ENCODE peak calls at places on chromosomes 16 and 17, in seven cellular contexts. One of them, this sample, is unnamed.

GRCh38 chr16:88826070-88826840 is 14.5 kb upstream of the APRT start:
- DNase-seq in left lung: no peak
- DNase-seq in astrocyte of the spinal cord: no peak
- DNase-seq in progenitor cell of endocrine pancreas: no peak
- DNase-seq in uterus: no peak
- DNase-seq in activated CD4-positive, alpha-beta T cell treated with anti-CD3 and anti-CD28 coated beads, Interleukin-2, amount 50 U/mL, for 24 hours: no peak
- DNase-seq in LHCN-M2: no peak
- DNase-seq in this sample: no peak

GRCh38 chr17:38609280-38610031 is 3.7 kb upstream of the SRCIN1 start:
- DNase-seq in astrocyte of the spinal cord: no peak
- DNase-seq in uterus: no peak
- DNase-seq in LHCN-M2: no peak
- DNase-seq in progenitor cell of endocrine pancreas: no peak
- DNase-seq in left lung: peak
- DNase-seq in activated CD4-positive, alpha-beta T cell treated with anti-CD3 and anti-CD28 coated beads, Interleukin-2, amount 50 U/mL, for 24 hours: no peak
- DNase-seq in this sample: no peak

GRCh38 chr16:11215935-11216556 is 40.0 kb downstream of the SOCS1 start:
- DNase-seq in progenitor cell of endocrine pancreas: no peak
- DNase-seq in uterus: no peak
- DNase-seq in left lung: no peak
- DNase-seq in LHCN-M2: peak
- DNase-seq in activated CD4-positive, alpha-beta T cell treated with anti-CD3 and anti-CD28 coated beads, Interleukin-2, amount 50 U/mL, for 24 hours: no peak
- DNase-seq in astrocyte of the spinal cord: no peak
- DNase-seq in this sample: no peak

GRCh38 chr17:15237106-15237425 is 28.1 kb downstream of the PMP22 start:
- DNase-seq in uterus: no peak
- DNase-seq in LHCN-M2: no peak
- DNase-seq in astrocyte of the spinal cord: no peak
- DNase-seq in progenitor cell of endocrine pancreas: no peak
- DNase-seq in left lung: no peak
- DNase-seq in activated CD4-positive, alpha-beta T cell treated with anti-CD3 and anti-CD28 coated beads, Interleukin-2, amount 50 U/mL, for 24 hours: no peak
- DNase-seq in this sample: no peak

GRCh38 chr17:45430738-45431530 is 1.7 kb downstream of the ARHGAP27 start:
- DNase-seq in progenitor cell of endocrine pancreas: peak
- DNase-seq in LHCN-M2: no peak
- DNase-seq in uterus: no peak
- DNase-seq in activated CD4-positive, alpha-beta T cell treated with anti-CD3 and anti-CD28 coated beads, Interleukin-2, amount 50 U/mL, for 24 hours: no peak
- DNase-seq in left lung: peak
- DNase-seq in astrocyte of the spinal cord: no peak
- DNase-seq in this sample: no peak

GRCh38 chr17:62933986-62934385 is 32.0 kb upstream of the TANC2 start:
- DNase-seq in activated CD4-positive, alpha-beta T cell treated with anti-CD3 and anti-CD28 coated beads, Interleukin-2, amount 50 U/mL, for 24 hours: no peak
- DNase-seq in left lung: no peak
- DNase-seq in progenitor cell of endocrine pancreas: no peak
- DNase-seq in LHCN-M2: no peak
- DNase-seq in astrocyte of the spinal cord: no peak
- DNase-seq in uterus: no peak
- DNase-seq in this sample: no peak

GRCh38 chr16:75029854-75030253 is 31.0 kb downstream of the ZNRF1 start:
- DNase-seq in uterus: no peak
- DNase-seq in LHCN-M2: peak
- DNase-seq in astrocyte of the spinal cord: peak
- DNase-seq in activated CD4-positive, alpha-beta T cell treated with anti-CD3 and anti-CD28 coated beads, Interleukin-2, amount 50 U/mL, for 24 hours: no peak
- DNase-seq in progenitor cell of endocrine pancreas: no peak
- DNase-seq in left lung: no peak
- DNase-seq in this sample: no peak

GRCh38 chr16:72149676-72150464 is 22.1 kb downstream of the PMFBP1 start:
- DNase-seq in activated CD4-positive, alpha-beta T cell treated with anti-CD3 and anti-CD28 coated beads, Interleukin-2, amount 50 U/mL, for 24 hours: no peak
- DNase-seq in astrocyte of the spinal cord: no peak
- DNase-seq in progenitor cell of endocrine pancreas: no peak
- DNase-seq in uterus: no peak
- DNase-seq in left lung: no peak
- DNase-seq in LHCN-M2: no peak
- DNase-seq in this sample: no peak

GRCh38 chr17:40535924-40536717 is 29.2 kb downstream of the CCR7 start:
- DNase-seq in astrocyte of the spinal cord: no peak
- DNase-seq in uterus: peak
- DNase-seq in progenitor cell of endocrine pancreas: no peak
- DNase-seq in LHCN-M2: no peak
- DNase-seq in activated CD4-positive, alpha-beta T cell treated with anti-CD3 and anti-CD28 coated beads, Interleukin-2, amount 50 U/mL, for 24 hours: no peak
- DNase-seq in left lung: no peak
- DNase-seq in this sample: no peak

GRCh38 chr17:32822996-32823395 is 53.9 kb downstream of the MYO1D start:
- DNase-seq in LHCN-M2: no peak
- DNase-seq in activated CD4-positive, alpha-beta T cell treated with anti-CD3 and anti-CD28 coated beads, Interleukin-2, amount 50 U/mL, for 24 hours: no peak
- DNase-seq in progenitor cell of endocrine pancreas: no peak
- DNase-seq in astrocyte of the spinal cord: peak
- DNase-seq in left lung: no peak
- DNase-seq in uterus: no peak
- DNase-seq in this sample: no peak

GRCh38 chr17:50035421-50035879 is 20.5 kb upstream of the ITGA3 start:
- DNase-seq in uterus: no peak
- DNase-seq in activated CD4-positive, alpha-beta T cell treated with anti-CD3 and anti-CD28 coated beads, Interleukin-2, amount 50 U/mL, for 24 hours: no peak
- DNase-seq in LHCN-M2: peak
- DNase-seq in astrocyte of the spinal cord: no peak
- DNase-seq in left lung: no peak
- DNase-seq in progenitor cell of endocrine pancreas: no peak
- DNase-seq in this sample: no peak

GRCh38 chr16:19110537-19111391 is 3.0 kb upstream of the ITPRIPL2 start:
- DNase-seq in LHCN-M2: no peak
- DNase-seq in left lung: no peak
- DNase-seq in uterus: no peak
- DNase-seq in progenitor cell of endocrine pancreas: no peak
- DNase-seq in astrocyte of the spinal cord: no peak
- DNase-seq in activated CD4-positive, alpha-beta T cell treated with anti-CD3 and anti-CD28 coated beads, Interleukin-2, amount 50 U/mL, for 24 hours: no peak
- DNase-seq in this sample: no peak

GRCh38 chr17:82216301-82217119 is 3.9 kb upstream of the CCDC57 start:
- DNase-seq in LHCN-M2: peak
- DNase-seq in uterus: peak
- DNase-seq in left lung: peak
- DNase-seq in astrocyte of the spinal cord: peak
- DNase-seq in activated CD4-positive, alpha-beta T cell treated with anti-CD3 and anti-CD28 coated beads, Interleukin-2, amount 50 U/mL, for 24 hours: no peak
- DNase-seq in progenitor cell of endocrine pancreas: no peak
- DNase-seq in this sample: no peak

GRCh38 chr16:50932348-50932916 is 190.5 kb downstream of the CYLD start:
- DNase-seq in astrocyte of the spinal cord: no peak
- DNase-seq in activated CD4-positive, alpha-beta T cell treated with anti-CD3 and anti-CD28 coated beads, Interleukin-2, amount 50 U/mL, for 24 hours: no peak
- DNase-seq in progenitor cell of endocrine pancreas: no peak
- DNase-seq in left lung: no peak
- DNase-seq in LHCN-M2: no peak
- DNase-seq in uterus: no peak
- DNase-seq in this sample: no peak

GRCh38 chr16:70680495-70681381 is 5.1 kb downstream of the MTSS2 start:
- DNase-seq in astrocyte of the spinal cord: no peak
- DNase-seq in left lung: peak
- DNase-seq in LHCN-M2: no peak
- DNase-seq in uterus: peak
- DNase-seq in progenitor cell of endocrine pancreas: no peak
- DNase-seq in activated CD4-positive, alpha-beta T cell treated with anti-CD3 and anti-CD28 coated beads, Interleukin-2, amount 50 U/mL, for 24 hours: no peak
- DNase-seq in this sample: no peak

GRCh38 chr17:68143425-68143824 is 104.4 kb upstream of the AMZ2 start:
- DNase-seq in astrocyte of the spinal cord: no peak
- DNase-seq in progenitor cell of endocrine pancreas: no peak
- DNase-seq in activated CD4-positive, alpha-beta T cell treated with anti-CD3 and anti-CD28 coated beads, Interleukin-2, amount 50 U/mL, for 24 hours: no peak
- DNase-seq in LHCN-M2: no peak
- DNase-seq in left lung: no peak
- DNase-seq in uterus: no peak
- DNase-seq in this sample: no peak

GRCh38 chr17:45293413-45294211 is 23.2 kb downstream of the MAP3K14 start:
- DNase-seq in LHCN-M2: peak
- DNase-seq in uterus: peak
- DNase-seq in progenitor cell of endocrine pancreas: no peak
- DNase-seq in astrocyte of the spinal cord: peak
- DNase-seq in activated CD4-positive, alpha-beta T cell treated with anti-CD3 and anti-CD28 coated beads, Interleukin-2, amount 50 U/mL, for 24 hours: no peak
- DNase-seq in left lung: peak
- DNase-seq in this sample: no peak

GRCh38 chr17:21194688-21195087 is 19.3 kb downstream of the TMEM11 start:
- DNase-seq in uterus: peak
- DNase-seq in activated CD4-positive, alpha-beta T cell treated with anti-CD3 and anti-CD28 coated beads, Interleukin-2, amount 50 U/mL, for 24 hours: no peak
- DNase-seq in progenitor cell of endocrine pancreas: no peak
- DNase-seq in LHCN-M2: peak
- DNase-seq in astrocyte of the spinal cord: peak
- DNase-seq in left lung: no peak
- DNase-seq in this sample: no peak

GRCh38 chr16:88116121-88116900 is 165.1 kb downstream of the BANP start:
- DNase-seq in astrocyte of the spinal cord: peak
- DNase-seq in progenitor cell of endocrine pancreas: no peak
- DNase-seq in activated CD4-positive, alpha-beta T cell treated with anti-CD3 and anti-CD28 coated beads, Interleukin-2, amount 50 U/mL, for 24 hours: no peak
- DNase-seq in uterus: no peak
- DNase-seq in left lung: peak
- DNase-seq in LHCN-M2: peak
- DNase-seq in this sample: no peak

GRCh38 chr17:43940630-43941029 is 1.6 kb downstream of the PPY start:
- DNase-seq in left lung: no peak
- DNase-seq in activated CD4-positive, alpha-beta T cell treated with anti-CD3 and anti-CD28 coated beads, Interleukin-2, amount 50 U/mL, for 24 hours: no peak
- DNase-seq in astrocyte of the spinal cord: peak
- DNase-seq in progenitor cell of endocrine pancreas: peak
- DNase-seq in uterus: no peak
- DNase-seq in LHCN-M2: peak
- DNase-seq in this sample: no peak

GRCh38 chr16:89422527-89422904 is 67.8 kb downstream of the ANKRD11 start:
- DNase-seq in astrocyte of the spinal cord: peak
- DNase-seq in LHCN-M2: peak
- DNase-seq in activated CD4-positive, alpha-beta T cell treated with anti-CD3 and anti-CD28 coated beads, Interleukin-2, amount 50 U/mL, for 24 hours: peak
- DNase-seq in left lung: no peak
- DNase-seq in progenitor cell of endocrine pancreas: no peak
- DNase-seq in uterus: no peak
- DNase-seq in this sample: no peak

GRCh38 chr16:64339052-64339770 is 782.7 kb downstream of the CDH11 start:
- DNase-seq in astrocyte of the spinal cord: peak
- DNase-seq in LHCN-M2: peak
- DNase-seq in left lung: no peak
- DNase-seq in activated CD4-positive, alpha-beta T cell treated with anti-CD3 and anti-CD28 coated beads, Interleukin-2, amount 50 U/mL, for 24 hours: no peak
- DNase-seq in progenitor cell of endocrine pancreas: no peak
- DNase-seq in uterus: no peak
- DNase-seq in this sample: no peak

GRCh38 chr17:35069311-35069710 is 5.8 kb upstream of the RFFL start:
- DNase-seq in uterus: no peak
- DNase-seq in astrocyte of the spinal cord: no peak
- DNase-seq in progenitor cell of endocrine pancreas: no peak
- DNase-seq in activated CD4-positive, alpha-beta T cell treated with anti-CD3 and anti-CD28 coated beads, Interleukin-2, amount 50 U/mL, for 24 hours: no peak
- DNase-seq in LHCN-M2: peak
- DNase-seq in left lung: no peak
- DNase-seq in this sample: no peak

GRCh38 chr17:58764373-58764772 is 8.7 kb downstream of the PPM1E start:
- DNase-seq in activated CD4-positive, alpha-beta T cell treated with anti-CD3 and anti-CD28 coated beads, Interleukin-2, amount 50 U/mL, for 24 hours: no peak
- DNase-seq in left lung: no peak
- DNase-seq in uterus: no peak
- DNase-seq in LHCN-M2: no peak
- DNase-seq in astrocyte of the spinal cord: no peak
- DNase-seq in progenitor cell of endocrine pancreas: no peak
- DNase-seq in this sample: no peak

GRCh38 chr16:50679676-50680555 is 1.2 kb downstream of the SNX20 start:
- DNase-seq in uterus: no peak
- DNase-seq in left lung: no peak
- DNase-seq in progenitor cell of endocrine pancreas: no peak
- DNase-seq in astrocyte of the spinal cord: no peak
- DNase-seq in activated CD4-positive, alpha-beta T cell treated with anti-CD3 and anti-CD28 coated beads, Interleukin-2, amount 50 U/mL, for 24 hours: no peak
- DNase-seq in LHCN-M2: no peak
- DNase-seq in this sample: no peak

GRCh38 chr17:32103476-32104113 is 38.7 kb upstream of the RHOT1 start:
- DNase-seq in progenitor cell of endocrine pancreas: no peak
- DNase-seq in astrocyte of the spinal cord: no peak
- DNase-seq in uterus: no peak
- DNase-seq in left lung: no peak
- DNase-seq in activated CD4-positive, alpha-beta T cell treated with anti-CD3 and anti-CD28 coated beads, Interleukin-2, amount 50 U/mL, for 24 hours: no peak
- DNase-seq in LHCN-M2: peak
- DNase-seq in this sample: no peak

GRCh38 chr17:55764610-55765009 is 13.8 kb downstream of the PCTP start:
- DNase-seq in activated CD4-positive, alpha-beta T cell treated with anti-CD3 and anti-CD28 coated beads, Interleukin-2, amount 50 U/mL, for 24 hours: no peak
- DNase-seq in left lung: no peak
- DNase-seq in uterus: no peak
- DNase-seq in LHCN-M2: no peak
- DNase-seq in astrocyte of the spinal cord: no peak
- DNase-seq in progenitor cell of endocrine pancreas: no peak
- DNase-seq in this sample: no peak

GRCh38 chr16:10625595-10626357 is 45.4 kb upstream of the EMP2 start:
- DNase-seq in activated CD4-positive, alpha-beta T cell treated with anti-CD3 and anti-CD28 coated beads, Interleukin-2, amount 50 U/mL, for 24 hours: no peak
- DNase-seq in progenitor cell of endocrine pancreas: no peak
- DNase-seq in uterus: no peak
- DNase-seq in astrocyte of the spinal cord: no peak
- DNase-seq in left lung: no peak
- DNase-seq in LHCN-M2: peak
- DNase-seq in this sample: no peak